ENCODE peak calls at places on chromosome 15, in eight cellular contexts. M is GM23248, J is IMR-90, D is adipocyte, L is DND-41, Z is SK-N-MC, A is neuronal stem cell, S is kidney. I is an unnamed sample.

GRCh38 chr15:30885814-30886213 is 17.9 kb upstream of the FAN1 start:
- DNase-seq in M (peak), J (peak), D (peak), L (no peak), Z (no peak), A (no peak), S (no peak), I (peak)

GRCh38 chr15:38551720-38552627 is 12.6 kb downstream of the RASGRP1 start:
- DNase-seq in M (no peak), J (no peak), D (no peak), L (no peak), Z (no peak), A (no peak), S (no peak), I (no peak)

GRCh38 chr15:93307513-93307912 is 218.5 kb upstream of the RGMA start:
- DNase-seq in M (no peak), J (no peak), D (no peak), L (no peak), Z (no peak), A (no peak), S (no peak), I (no peak)

GRCh38 chr15:68614621-68615035 is 35.8 kb downstream of the CORO2B start:
- DNase-seq in M (no peak), J (no peak), D (no peak), L (no peak), Z (no peak), A (peak), S (no peak), I (no peak)

GRCh38 chr15:36313021-36313420 is 266.4 kb upstream of the CDIN1 start:
- DNase-seq in M (peak), J (peak), D (no peak), L (no peak), Z (no peak), A (no peak), S (no peak), I (no peak)

GRCh38 chr15:93913871-93914270 is 317.5 kb upstream of the MCTP2 start:
- DNase-seq in M (no peak), J (no peak), D (no peak), L (no peak), Z (no peak), A (no peak), S (no peak), I (no peak)

GRCh38 chr15:57505056-57505713 is 86.5 kb upstream of the MYZAP start:
- DNase-seq in M (peak), J (no peak), D (no peak), L (no peak), Z (no peak), A (no peak), S (no peak), I (peak)

GRCh38 chr15:89143503-89144162 is 55.4 kb downstream of the ABHD2 start:
- DNase-seq in M (peak), J (peak), D (peak), L (no peak), Z (peak), A (no peak), S (peak), I (peak)

GRCh38 chr15:39361497-39361896 is 219.4 kb upstream of the THBS1 start:
- DNase-seq in M (no peak), J (no peak), D (peak), L (no peak), Z (no peak), A (no peak), S (no peak), I (peak)

GRCh38 chr15:63042879-63043340 is 363 bp downstream of the TPM1 start:
- DNase-seq in M (peak), J (no peak), D (peak), L (no peak), Z (no peak), A (no peak), S (no peak), I (peak)

GRCh38 chr15:63041982-63042878 is at the start of gene TPM1:
- DNase-seq in M (peak), J (peak), D (peak), L (no peak), Z (no peak), A (peak), S (peak), I (peak)

GRCh38 chr15:63044645-63045437 is 2.3 kb downstream of the TPM1 start:
- DNase-seq in M (peak), J (peak), D (peak), L (no peak), Z (no peak), A (peak), S (no peak), I (peak)

GRCh38 chr15:63044077-63044644 is 1.6 kb downstream of the TPM1 start:
- DNase-seq in M (no peak), J (no peak), D (no peak), L (no peak), Z (no peak), A (no peak), S (no peak), I (no peak)

DNA sequence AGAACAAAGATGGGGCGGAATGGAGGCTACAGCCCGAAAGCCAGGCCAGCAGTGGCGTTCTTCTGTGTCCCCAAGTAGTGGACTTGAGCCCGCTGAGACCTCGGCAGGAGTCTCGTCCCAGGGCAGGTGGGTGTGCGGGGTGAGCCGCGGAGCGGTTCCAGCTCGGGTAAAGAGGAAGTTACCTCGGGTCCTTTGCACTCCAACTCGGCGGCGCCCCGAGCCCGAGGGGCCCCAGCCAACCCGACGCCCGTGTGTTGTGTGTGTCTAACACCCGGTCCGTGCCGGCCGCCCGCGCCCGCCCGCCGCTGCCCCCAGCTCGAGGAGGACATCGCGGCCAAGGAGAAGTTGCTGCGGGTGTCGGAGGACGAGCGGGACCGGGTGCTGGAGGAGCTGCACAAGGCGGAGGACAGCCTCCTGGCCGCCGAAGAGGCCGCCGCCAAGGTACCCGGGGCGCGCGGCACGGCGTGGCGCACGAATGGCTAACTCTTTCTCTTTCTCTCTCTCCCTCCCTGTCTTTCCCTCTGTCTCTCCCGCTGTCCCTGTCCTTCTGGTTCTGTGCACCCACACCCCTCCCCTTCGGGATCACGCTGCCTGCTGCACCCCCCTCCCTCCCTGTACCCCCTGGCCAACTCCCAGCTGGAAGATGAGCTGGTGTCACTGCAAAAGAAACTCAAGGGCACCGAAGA is 987 bp downstream of the TPM1 start:
- DNase-seq in M (peak), J (no peak), D (peak), L (no peak), Z (no peak), A (no peak), S (peak), I (peak)
- H3K9ac ChIP-seq in M (peak), J (peak), D (peak), L (no peak), Z (no peak), A (peak), S (peak), I (peak)

GRCh38 chr15:98861188-98861587 is 146.4 kb downstream of the PGPEP1L start:
- DNase-seq in M (no peak), J (no peak), D (no peak), L (no peak), Z (no peak), A (no peak), S (no peak), I (no peak)

GRCh38 chr15:98866503-98866902 is 141.1 kb downstream of the PGPEP1L start:
- DNase-seq in M (peak), J (peak), D (peak), L (no peak), Z (no peak), A (no peak), S (no peak), I (peak)

GRCh38 chr15:98860647-98861041 is 146.9 kb downstream of the PGPEP1L start:
- DNase-seq in M (no peak), J (no peak), D (no peak), L (no peak), Z (no peak), A (no peak), S (no peak), I (no peak)

GRCh38 chr15:98865397-98866339 is 141.9 kb downstream of the PGPEP1L start:
- DNase-seq in M (no peak), J (peak), D (peak), L (peak), Z (no peak), A (no peak), S (peak), I (peak)

DNA sequence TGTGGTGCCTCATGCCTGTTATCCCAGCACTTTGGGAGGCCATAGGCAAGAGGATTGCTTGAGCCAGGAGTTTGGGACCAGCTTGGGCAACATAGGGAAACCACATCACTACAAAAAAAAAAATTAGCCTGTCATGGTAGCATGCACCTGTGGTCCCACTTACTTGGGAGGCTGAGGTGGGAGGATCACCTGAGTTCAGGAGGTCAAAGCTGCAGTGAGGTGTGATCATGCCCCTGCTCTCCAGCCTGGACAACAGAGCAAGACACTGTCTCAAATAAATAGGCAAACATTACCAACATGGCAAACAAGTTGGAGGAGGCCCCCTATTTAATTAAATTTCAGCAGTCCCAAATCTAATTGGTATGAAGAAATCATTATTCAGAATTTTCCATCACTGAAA is 143.6 kb downstream of the PGPEP1L start:
- DNase-seq in M (no peak), J (no peak), D (no peak), L (no peak), Z (no peak), A (no peak), S (no peak), I (no peak)
- H3K9ac ChIP-seq in M (no peak), J (no peak), D (no peak), L (no peak), Z (no peak), A (no peak), S (no peak), I (no peak)

GRCh38 chr15:101127503-101128076 is 124.3 kb downstream of the CHSY1 start:
- DNase-seq in M (peak), J (peak), D (peak), L (peak), Z (peak), A (no peak), S (peak), I (peak)

GRCh38 chr15:101128696-101129095 is 123.2 kb downstream of the CHSY1 start:
- DNase-seq in M (no peak), J (no peak), D (no peak), L (no peak), Z (no peak), A (no peak), S (peak), I (no peak)

GRCh38 chr15:101124731-101125558 is 126.9 kb downstream of the CHSY1 start:
- DNase-seq in M (peak), J (peak), D (peak), L (no peak), Z (no peak), A (no peak), S (peak), I (peak)

GRCh38 chr15:101128191-101128590 is 123.7 kb downstream of the CHSY1 start:
- DNase-seq in M (peak), J (peak), D (peak), L (no peak), Z (peak), A (no peak), S (peak), I (peak)

GRCh38 chr15:101126618-101127502 is 125.0 kb downstream of the CHSY1 start:
- DNase-seq in M (peak), J (peak), D (peak), L (peak), Z (no peak), A (no peak), S (peak), I (no peak)
- H3K9ac ChIP-seq in M (peak), J (peak), D (peak), L (peak), Z (peak), A (no peak), S (no peak), I (peak)

GRCh38 chr15:64447536-64448315 is 12.7 kb upstream of the ZNF609 start:
- DNase-seq in M (no peak), J (no peak), D (no peak), L (no peak), Z (no peak), A (no peak), S (no peak), I (no peak)

GRCh38 chr15:64444836-64445235 is 15.5 kb upstream of the ZNF609 start:
- DNase-seq in M (no peak), J (no peak), D (no peak), L (no peak), Z (no peak), A (no peak), S (no peak), I (no peak)

GRCh38 chr15:64441852-64442251 is 18.5 kb upstream of the ZNF609 start:
- DNase-seq in M (no peak), J (no peak), D (no peak), L (no peak), Z (no peak), A (no peak), S (no peak), I (no peak)

GRCh38 chr15:64443016-64443415 is 17.4 kb upstream of the ZNF609 start:
- DNase-seq in M (no peak), J (peak), D (no peak), L (no peak), Z (no peak), A (no peak), S (no peak), I (no peak)

GRCh38 chr15:64443747-64444621 is 16.4 kb upstream of the ZNF609 start:
- DNase-seq in M (peak), J (peak), D (peak), L (no peak), Z (no peak), A (no peak), S (no peak), I (peak)
- H3K9ac ChIP-seq in M (no peak), J (no peak), D (no peak), L (no peak), Z (no peak), A (no peak), S (no peak), I (peak)

DNA sequence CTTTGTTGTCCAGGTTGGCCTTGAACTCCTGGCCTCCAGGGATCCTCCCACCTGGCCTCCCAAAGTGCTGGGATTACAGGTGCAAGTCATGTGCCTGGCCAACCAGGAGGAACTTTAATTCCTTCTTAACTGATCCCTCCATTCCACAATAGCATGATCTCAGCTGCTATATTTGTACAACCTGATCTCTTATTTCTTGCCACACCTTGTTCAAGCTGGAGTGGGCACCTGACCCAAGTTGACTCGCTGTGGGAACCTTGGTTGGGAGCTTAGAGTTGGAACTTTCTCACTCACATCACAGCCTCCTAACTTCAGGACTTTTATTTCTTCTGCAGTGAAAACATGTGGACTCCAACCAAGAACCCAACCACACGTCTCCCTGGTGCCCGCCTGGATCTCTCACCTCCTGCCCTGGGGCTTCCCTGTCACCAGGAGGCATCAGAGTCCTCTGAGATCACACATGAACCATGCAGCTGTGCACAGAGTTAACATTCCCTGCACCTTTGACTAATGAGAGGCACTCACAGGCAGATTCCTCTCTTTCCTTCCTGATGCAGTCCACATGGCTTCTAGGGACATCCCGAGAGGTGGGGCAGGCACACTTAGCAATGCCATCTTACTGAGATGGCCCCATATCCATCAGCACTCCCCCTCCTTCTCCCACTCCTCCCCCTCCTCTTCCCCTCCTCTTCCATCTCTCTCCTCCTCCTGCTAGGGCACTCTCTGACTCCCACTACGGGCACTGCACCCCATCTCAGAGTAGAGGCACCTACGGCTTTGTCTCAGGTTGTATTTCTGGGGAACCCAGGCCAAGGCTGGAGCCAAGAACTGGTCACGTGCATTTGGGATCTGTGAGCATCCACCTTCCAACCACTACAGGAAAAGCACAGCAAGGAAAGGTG is 9.7 kb upstream of the CYFIP1 start:
- DNase-seq in M (peak), J (no peak), D (no peak), L (no peak), Z (no peak), A (no peak), S (no peak), I (no peak)
- H3K9ac ChIP-seq in M (no peak), J (no peak), D (no peak), L (no peak), Z (no peak), A (no peak), S (no peak), I (no peak)

GRCh38 chr15:98854496-98854895 is 153.1 kb downstream of the PGPEP1L start:
- DNase-seq in M (no peak), J (no peak), D (no peak), L (no peak), Z (no peak), A (no peak), S (peak), I (no peak)

GRCh38 chr15:98853593-98854420 is 153.8 kb downstream of the PGPEP1L start:
- DNase-seq in M (peak), J (no peak), D (peak), L (no peak), Z (no peak), A (no peak), S (peak), I (no peak)

GRCh38 chr15:98855067-98855814 is 152.4 kb downstream of the PGPEP1L start:
- DNase-seq in M (no peak), J (no peak), D (no peak), L (no peak), Z (no peak), A (no peak), S (no peak), I (no peak)

GRCh38 chr15:98850991-98851776 is 156.4 kb downstream of the PGPEP1L start:
- DNase-seq in M (peak), J (peak), D (peak), L (peak), Z (no peak), A (peak), S (peak), I (peak)

GRCh38 chr15:98853161-98853560 is 154.4 kb downstream of the PGPEP1L start:
- DNase-seq in M (peak), J (peak), D (peak), L (peak), Z (no peak), A (peak), S (peak), I (peak)
- H3K9ac ChIP-seq in M (peak), J (peak), D (peak), L (peak), Z (peak), A (no peak), S (peak), I (peak)

GRCh38 chr15:32747886-32748285 is 30.1 kb downstream of the GREM1 start:
- DNase-seq in M (peak), J (no peak), D (no peak), L (no peak), Z (no peak), A (no peak), S (no peak), I (no peak)

GRCh38 chr15:32746116-32746857 is 28.5 kb downstream of the GREM1 start:
- DNase-seq in M (peak), J (no peak), D (no peak), L (no peak), Z (no peak), A (no peak), S (no peak), I (no peak)

GRCh38 chr15:32750981-32751380 is 33.2 kb downstream of the GREM1 start:
- DNase-seq in M (no peak), J (no peak), D (no peak), L (no peak), Z (no peak), A (no peak), S (no peak), I (no peak)
- H3K9ac ChIP-seq in M (no peak), J (no peak), D (no peak), L (no peak), Z (no peak), A (no peak), S (no peak), I (no peak)

GRCh38 chr15:45186771-45187577 is 792 bp downstream of the SHF start:
- DNase-seq in M (no peak), J (no peak), D (peak), L (no peak), Z (no peak), A (no peak), S (peak), I (no peak)
- H3K9ac ChIP-seq in M (no peak), J (peak), D (no peak), L (peak), Z (peak), A (peak), S (peak), I (no peak)

DNA sequence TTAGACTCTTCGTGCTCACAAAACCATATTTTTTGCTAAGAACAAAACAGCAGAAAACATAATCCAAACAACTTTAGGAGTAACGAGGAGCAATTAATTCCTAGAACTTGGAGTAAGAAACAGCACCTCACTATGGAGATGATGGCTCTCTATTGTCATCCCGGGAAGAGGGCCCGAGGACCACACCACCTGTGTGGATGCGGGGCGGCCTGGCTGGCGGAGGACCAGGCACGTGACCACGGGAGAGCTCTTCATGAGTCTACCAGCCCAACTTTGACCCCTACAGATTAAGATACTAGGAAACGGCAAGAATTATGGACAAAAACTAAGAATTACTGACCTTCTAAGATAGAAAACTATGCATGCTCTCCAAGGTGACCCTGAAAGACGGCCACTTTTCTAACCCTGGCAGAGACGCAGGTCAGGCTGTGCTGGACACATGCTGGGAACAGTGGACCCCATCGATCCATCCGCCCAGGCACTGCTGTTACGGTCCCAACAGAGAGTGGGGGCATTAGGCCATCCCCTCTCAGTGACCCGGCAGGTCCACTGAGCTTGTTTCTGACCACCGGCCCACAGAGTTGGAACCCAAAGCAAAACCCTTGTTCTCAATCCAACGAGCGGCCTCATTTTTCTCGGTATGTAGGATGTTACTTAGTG is 13.1 kb upstream of the OCA2 start:
- DNase-seq in M (no peak), J (no peak), D (no peak), L (no peak), Z (no peak), A (no peak), S (no peak), I (no peak)
- H3K9ac ChIP-seq in M (no peak), J (no peak), D (no peak), L (no peak), Z (no peak), A (no peak), S (no peak), I (no peak)